ENCODE peak calls at places on chromosomes 6 and 20, in four cellular contexts. V is cardiac fibroblast, I is ovary, S is cardiac muscle cell. O is an unnamed sample.

GRCh38 chr6:139291813-139292619 is at the start of gene TXLNB:
- DNase-seq in S (peak; percentile 31), V (peak; percentile 94), I (peak; percentile 82), O (peak; percentile 83)

GRCh38 chr6:71852951-71853350 is 33.4 kb upstream of the RIMS1 start:
- DNase-seq in V (no peak), S (no peak), I (no peak), O (no peak)

GRCh38 chr6:48658910-48659309 is 547.9 kb upstream of the PTCHD4 start:
- DNase-seq in I (no peak), V (no peak), S (no peak), O (no peak)

GRCh38 chr20:17635846-17636245 is 46.2 kb downstream of the RRBP1 start:
- DNase-seq in S (no peak), V (peak; percentile 54), I (peak; percentile 74), O (no peak)

GRCh38 chr6:38831865-38832264 is 116.8 kb downstream of the DNAH8 start:
- DNase-seq in S (no peak), V (no peak), I (no peak), O (no peak)

GRCh38 chr6:160750276-160750689 is 48.2 kb downstream of the PLG start:
- DNase-seq in S (peak; percentile 21), V (no peak), I (no peak), O (no peak)

GRCh38 chr20:20368414-20369352 is 779 bp downstream of the INSM1 start:
- DNase-seq in I (no peak), V (no peak), S (peak; percentile 35), O (peak; percentile 30)

GRCh38 chr6:111852704-111853103 is 20.5 kb downstream of the FYN start:
- DNase-seq in V (peak; percentile 87), I (no peak), S (no peak), O (peak; percentile 50)

GRCh38 chr20:7976015-7976414 is 35.8 kb upstream of the HAO1 start:
- DNase-seq in V (no peak), S (no peak), I (no peak), O (no peak)

GRCh38 chr20:51350941-51351631 is 191.4 kb downstream of the NFATC2 start:
- DNase-seq in I (no peak), V (peak; percentile 64), S (no peak), O (peak; percentile 89)

GRCh38 chr6:35474129-35474977 is 6.2 kb downstream of the RPL10A start:
- DNase-seq in V (no peak), I (no peak), S (no peak), O (no peak)

GRCh38 chr6:3009930-3010329 is 10.2 kb downstream of the NQO2 start:
- DNase-seq in S (no peak), V (peak; percentile 22), I (no peak), O (no peak)

GRCh38 chr6:153662982-153663381 is 376.1 kb upstream of the OPRM1 start:
- DNase-seq in I (no peak), V (no peak), S (no peak), O (no peak)

GRCh38 chr6:75115501-75115900 is 90.4 kb downstream of the COL12A1 start:
- DNase-seq in I (no peak), V (no peak), S (no peak), O (no peak)

GRCh38 chr20:45626540-45626939 is 3.0 kb upstream of the WFDC10A start:
- DNase-seq in S (no peak), I (no peak), V (no peak), O (no peak)

GRCh38 chr20:44188752-44189151 is 1.8 kb upstream of the JPH2 start:
- DNase-seq in V (no peak), I (no peak), S (no peak), O (no peak)

GRCh38 chr20:37202267-37202943 is 23.1 kb upstream of the MROH8 start:
- DNase-seq in S (peak; percentile 65), I (no peak), V (peak; percentile 96), O (peak; percentile 90)

GRCh38 chr6:55882731-55883595 is 7.6 kb upstream of the BMP5 start:
- DNase-seq in V (peak; percentile 77), S (no peak), I (no peak), O (peak; percentile 86)

GRCh38 chr6:1314617-1315016 is 2.7 kb downstream of the FOXQ1 start:
- DNase-seq in S (no peak), I (no peak), V (no peak), O (no peak)
- H3K4me3 ChIP-seq in S (no peak overlapping the region), I (no peak overlapping the region), V (no peak overlapping the region), O (peak overlapping the region; percentile 68)

DNA sequence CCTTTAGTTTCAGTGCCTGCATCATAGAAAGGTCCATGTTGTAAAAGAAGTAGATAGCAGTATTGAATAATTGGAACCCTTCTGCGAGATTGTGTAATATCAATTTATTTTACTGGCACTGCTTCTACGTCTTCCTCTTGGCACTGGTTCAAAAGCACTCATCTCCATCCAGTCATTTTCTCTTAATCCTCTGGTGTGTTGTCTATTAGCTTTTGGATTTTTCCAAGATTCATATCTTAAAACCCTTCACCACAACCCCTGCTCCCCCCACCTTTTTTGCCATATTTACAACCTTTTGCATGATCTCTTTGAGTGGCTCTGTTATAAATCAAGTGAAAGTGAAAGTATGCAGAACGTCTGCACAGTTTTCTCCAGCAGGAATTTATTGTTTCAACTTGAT is 76.6 kb upstream of the HSF2 start:
- DNase-seq in V (peak; percentile 32), I (no peak), S (no peak), O (peak; percentile 60)
- H3K4me3 ChIP-seq in V (peak overlapping the region; percentile 30), I (no peak overlapping the region), S (no peak overlapping the region), O (peak overlapping the region; percentile 42)

GRCh38 chr6:136228811-136229210 is 21.3 kb downstream of the MTFR2 start:
- DNase-seq in S (no peak), V (no peak), I (no peak), O (no peak)

GRCh38 chr6:136226674-136227377 is 23.3 kb downstream of the MTFR2 start:
- DNase-seq in S (no peak), I (no peak), V (no peak), O (peak; percentile 7)

GRCh38 chr6:136230219-136230980 is 19.7 kb downstream of the MTFR2 start:
- DNase-seq in I (no peak), S (no peak), V (peak; percentile 20), O (peak; percentile 59)

GRCh38 chr6:136225496-136225895 is 24.6 kb downstream of the MTFR2 start:
- DNase-seq in I (peak; percentile 31), S (no peak), V (no peak), O (peak; percentile 33)

DNA sequence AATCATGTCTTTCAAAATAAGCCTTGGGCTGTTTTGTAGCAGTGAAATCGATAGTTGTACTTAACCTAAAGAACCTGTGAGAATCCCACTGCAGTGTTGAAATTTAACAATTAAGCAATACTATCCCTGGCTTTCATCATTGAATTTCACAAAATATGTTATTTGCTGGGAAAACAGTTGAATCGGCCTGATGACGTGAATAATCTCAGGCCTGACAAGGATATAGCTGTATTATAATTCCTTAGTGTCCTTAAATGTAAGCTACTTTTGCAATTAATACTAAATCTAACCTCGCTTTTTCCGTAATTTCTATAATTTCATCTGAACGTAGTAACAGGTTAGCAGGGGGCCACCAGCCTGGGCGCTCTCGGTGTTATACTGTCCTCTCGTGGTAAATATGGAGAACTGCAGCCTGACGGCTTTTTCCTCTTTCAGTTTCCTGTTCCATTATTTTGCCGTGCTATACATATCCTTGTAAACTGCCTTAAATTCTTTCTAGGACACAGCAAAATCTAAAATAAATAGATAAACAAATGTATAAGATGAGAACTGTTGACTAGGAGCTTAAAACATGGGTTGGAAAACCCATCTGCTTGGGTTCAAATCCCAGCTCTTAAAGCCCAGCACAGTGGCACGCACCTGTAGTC is 24.0 kb downstream of the MTFR2 start:
- DNase-seq in I (peak; percentile 63), V (peak; percentile 74), S (peak; percentile 67), O (no peak)
- H3K4me3 ChIP-seq in I (peak overlapping the region; percentile 28), V (no peak overlapping the region), S (no peak overlapping the region), O (no peak overlapping the region)

GRCh38 chr6:43283514-43283901 is 14.6 kb upstream of the SLC22A7 start:
- DNase-seq in I (no peak), V (no peak), S (no peak), O (no peak)

GRCh38 chr6:43285415-43285814 is 12.6 kb upstream of the SLC22A7 start:
- DNase-seq in S (no peak), V (no peak), I (no peak), O (no peak)

GRCh38 chr6:43285832-43286231 is 12.2 kb upstream of the SLC22A7 start:
- DNase-seq in S (no peak), I (no peak), V (no peak), O (no peak)

GRCh38 chr6:43283905-43284304 is 14.2 kb upstream of the SLC22A7 start:
- DNase-seq in S (no peak), V (no peak), I (no peak), O (no peak)

DNA sequence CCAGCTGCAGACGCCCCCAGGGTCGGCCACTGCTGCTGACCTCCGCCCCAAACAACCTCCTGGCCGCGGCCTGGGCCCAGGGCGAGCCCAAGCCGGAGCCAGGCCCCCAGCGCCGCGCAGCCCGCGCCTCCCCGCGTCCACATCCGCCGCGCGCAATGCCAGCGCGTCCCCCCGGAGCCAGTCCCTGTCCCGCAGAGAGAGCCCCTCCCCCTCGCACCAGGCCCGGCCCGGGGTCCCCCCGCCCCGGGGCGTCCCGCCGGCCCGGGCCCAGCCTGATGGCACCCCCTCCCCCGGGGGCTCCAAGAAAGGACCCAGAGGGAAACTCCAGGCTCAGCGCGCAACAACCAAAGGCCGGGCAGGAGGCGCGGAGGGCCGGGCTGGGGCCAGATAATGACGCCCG is 13.1 kb upstream of the SLC22A7 start:
- DNase-seq in I (no peak), S (no peak), V (no peak), O (no peak)
- H3K4me3 ChIP-seq in I (no peak overlapping the region), S (no peak overlapping the region), V (no peak overlapping the region), O (no peak overlapping the region)

DNA sequence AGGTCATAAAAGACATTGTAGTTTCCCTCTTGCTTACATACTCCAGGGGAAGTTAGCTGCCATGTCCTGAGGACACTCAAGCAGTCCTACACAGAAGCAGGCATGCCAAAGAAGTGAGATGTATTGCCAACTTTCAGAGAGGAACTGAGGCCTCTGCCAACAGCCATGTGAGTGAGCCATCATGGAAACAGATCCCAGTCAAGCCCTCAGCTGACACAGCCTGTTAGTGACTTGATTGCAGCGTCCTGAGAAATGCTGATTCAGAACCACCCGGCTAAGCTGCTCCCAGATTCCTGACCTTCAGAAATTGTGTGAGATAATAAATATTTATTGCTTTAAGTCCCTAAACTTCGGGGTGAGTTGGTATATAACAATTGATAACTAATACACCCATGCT is 38.1 kb downstream of the GSTA2 start:
- DNase-seq in V (peak; percentile 46), S (no peak), I (no peak), O (no peak)
- H3K4me3 ChIP-seq in V (no peak overlapping the region), S (no peak overlapping the region), I (no peak overlapping the region), O (no peak overlapping the region)